ENCODE peak calls at places on chromosomes 7 and 10, in seven cellular contexts. F, T, J, L, Y, I and P are unnamed samples.

GRCh38 chr7:1843271-1843861 is 173.3 kb downstream of the ELFN1 start:
- DNase-seq in F (no peak), T (peak; percentile 6), J (no peak), L (peak; percentile 67), Y (no peak), I (no peak), P (no peak)

GRCh38 chr7:15214981-15215380 is 312.4 kb upstream of the DGKB start:
- DNase-seq in F (no peak), T (no peak), J (no peak), L (no peak), Y (no peak), I (no peak), P (no peak)

GRCh38 chr7:152464312-152465117 is 28.7 kb upstream of the KMT2C start:
- DNase-seq in F (peak; percentile 37), T (peak; percentile 82), J (peak; percentile 67), L (peak; percentile 84), Y (peak; percentile 84), I (peak; percentile 53), P (peak; percentile 34)

GRCh38 chr7:19621740-19622139 is 87.1 kb downstream of the POLR1F start:
- DNase-seq in F (no peak), T (no peak), J (no peak), L (no peak), Y (no peak), I (no peak), P (no peak)

GRCh38 chr10:88120599-88121333 is 257.3 kb downstream of the PTEN start:
- DNase-seq in F (no peak), T (no peak), J (no peak), L (no peak), Y (no peak), I (no peak), P (no peak)

GRCh38 chr7:20283997-20284396 is 46.7 kb upstream of the ITGB8 start:
- DNase-seq in F (no peak), T (no peak), J (no peak), L (no peak), Y (no peak), I (no peak), P (no peak)

GRCh38 chr10:96370575-96371157 is 11.9 kb upstream of the OPALIN start:
- DNase-seq in F (peak; percentile 15), T (peak; percentile 7), J (peak; percentile 44), L (peak; percentile 69), Y (no peak), I (peak; percentile 81), P (no peak)

GRCh38 chr10:3239066-3239919 is 66.7 kb upstream of the PITRM1 start:
- DNase-seq in F (peak; percentile 21), T (peak; percentile 53), J (peak; percentile 79), L (peak; percentile 66), Y (peak; percentile 55), I (peak; percentile 84), P (no peak)

GRCh38 chr7:83365746-83366145 is 203.1 kb upstream of the PCLO start:
- DNase-seq in F (no peak), T (no peak), J (no peak), L (peak; percentile 2), Y (no peak), I (no peak), P (no peak)

GRCh38 chr7:66905689-66906088 is 15.3 kb upstream of the TMEM248 start:
- DNase-seq in F (no peak), T (no peak), J (no peak), L (peak; percentile 17), Y (no peak), I (peak; percentile 40), P (no peak)

GRCh38 chr10:44180321-44181154 is 204.4 kb downstream of the CXCL12 start:
- DNase-seq in F (no peak), T (peak; percentile 97), J (no peak), L (peak; percentile 29), Y (no peak), I (no peak), P (no peak)

GRCh38 chr10:131928248-131929095 is 27.7 kb downstream of the PPP2R2D start:
- DNase-seq in F (peak; percentile 19), T (peak; percentile 51), J (no peak), L (no peak), Y (no peak), I (no peak), P (no peak)

GRCh38 chr10:123611876-123612275 is 54.3 kb upstream of the GPR26 start:
- DNase-seq in F (no peak), T (no peak), J (no peak), L (no peak), Y (no peak), I (no peak), P (no peak)

GRCh38 chr7:137670521-137671064 is 176.2 kb downstream of the DGKI start:
- DNase-seq in F (no peak), T (peak; percentile 75), J (no peak), L (no peak), Y (no peak), I (no peak), P (no peak)

GRCh38 chr7:101094791-101095375 is 9.6 kb downstream of the TRIM56 start:
- DNase-seq in F (no peak), T (peak; percentile 53), J (peak; percentile 58), L (peak; percentile 66), Y (no peak), I (peak; percentile 78), P (no peak)

GRCh38 chr10:119360181-119360921 is 153.0 kb downstream of the GRK5 start:
- DNase-seq in F (no peak), T (no peak), J (no peak), L (peak; percentile 45), Y (no peak), I (no peak), P (no peak)

GRCh38 chr10:132368881-132369635 is 27.9 kb upstream of the PWWP2B start:
- DNase-seq in F (no peak), T (peak; percentile 50), J (no peak), L (no peak), Y (no peak), I (no peak), P (no peak)

GRCh38 chr7:134448359-134449229 is 10.3 kb downstream of the AKR1B1 start:
- DNase-seq in F (no peak), T (peak; percentile 86), J (peak; percentile 84), L (no peak), Y (no peak), I (no peak), P (no peak)

GRCh38 chr10:96632974-96633373 is 46.2 kb upstream of the TM9SF3 start:
- DNase-seq in F (no peak), T (no peak), J (peak; percentile 57), L (no peak), Y (no peak), I (no peak), P (peak; percentile 46)

GRCh38 chr7:24896031-24896433 is 83.9 kb downstream of the OSBPL3 start:
- DNase-seq in F (peak; percentile 80), T (no peak), J (no peak), L (no peak), Y (no peak), I (no peak), P (no peak)

GRCh38 chr10:84234508-84234907 is 6.8 kb downstream of the LRIT1 start:
- DNase-seq in F (no peak), T (no peak), J (no peak), L (no peak), Y (no peak), I (no peak), P (no peak)

GRCh38 chr7:22386865-22387264 is 29.9 kb upstream of the RAPGEF5 start:
- DNase-seq in F (peak; percentile 37), T (no peak), J (no peak), L (no peak), Y (no peak), I (no peak), P (no peak)

DNA sequence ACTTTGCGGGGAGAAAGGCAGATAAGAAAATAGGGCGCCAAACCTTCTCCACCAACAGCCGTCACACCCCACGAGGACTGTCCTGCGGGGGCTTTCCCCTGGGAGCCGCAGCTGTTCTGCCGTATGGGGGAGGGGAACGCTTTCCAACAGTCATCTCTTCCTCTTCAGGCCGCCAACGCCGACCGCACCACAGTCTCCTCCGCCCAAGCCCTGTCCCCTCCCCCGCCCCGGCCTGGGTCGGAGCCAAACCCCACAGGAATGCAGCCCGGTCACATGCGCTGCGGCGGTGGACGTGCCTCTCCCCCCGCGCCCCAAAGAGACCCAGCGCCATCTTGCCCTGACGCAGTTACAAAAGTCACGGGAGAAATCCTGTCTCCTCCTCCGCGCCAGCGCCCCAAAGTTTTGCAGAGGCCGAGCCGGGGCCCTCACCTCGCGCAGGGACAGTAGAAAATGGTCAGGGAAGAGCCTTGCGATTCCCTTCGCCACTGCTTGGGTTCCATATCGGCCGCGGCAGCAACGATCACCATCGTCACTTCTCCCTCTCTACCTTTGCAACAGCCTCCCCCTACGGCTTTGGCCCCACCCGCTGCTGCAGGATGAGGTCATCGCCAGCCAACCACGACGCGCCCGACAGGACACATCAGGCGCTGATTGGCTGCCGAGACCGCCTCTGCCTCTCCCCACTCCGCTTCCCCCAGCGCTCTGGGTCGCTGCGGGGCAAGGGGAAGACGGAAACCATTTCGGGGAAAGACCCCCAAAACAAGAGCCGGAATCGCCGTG is 1.3 kb upstream of the KMT2E start:
- DNase-seq in F (peak; percentile 96), T (peak; percentile 97), J (peak; percentile 99), L (peak; percentile 99), Y (peak; percentile 99), I (peak; percentile 97), P (peak; percentile 93)
- TF ChIP-seq CTCF in F (no peak), T (no peak), J (no peak), L (no peak), Y (no peak), I (no peak), P (no peak)

DNA sequence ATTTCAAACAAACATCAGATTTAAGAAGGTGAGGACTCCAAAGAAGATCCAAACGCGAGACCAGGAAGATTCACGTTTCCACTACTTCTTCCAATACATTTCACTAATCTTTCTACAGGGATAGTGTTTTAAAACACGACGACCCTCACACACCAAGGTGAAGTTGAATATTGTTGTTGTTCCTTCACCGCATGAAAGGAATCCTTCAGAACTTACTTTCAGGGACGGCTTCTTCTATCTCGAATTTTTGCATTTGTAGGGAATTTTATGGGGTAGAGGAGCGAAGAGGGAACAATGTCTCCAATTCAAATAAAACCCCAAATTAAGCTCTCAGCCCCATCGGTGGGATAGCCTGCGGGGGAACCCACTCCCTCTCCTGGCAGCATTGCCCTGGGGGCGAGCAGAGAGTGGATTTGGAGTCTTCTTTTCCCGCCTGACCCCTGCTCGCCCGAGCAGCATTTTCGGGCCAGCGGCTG is 1.5 kb upstream of the GATA3 start:
- DNase-seq in F (no peak), T (no peak), J (no peak), L (no peak), Y (no peak), I (no peak), P (no peak)
- TF ChIP-seq CTCF in F (no peak), T (peak; percentile 57), J (peak; percentile 60), L (peak; percentile 88), Y (no peak), I (no peak), P (no peak)

DNA sequence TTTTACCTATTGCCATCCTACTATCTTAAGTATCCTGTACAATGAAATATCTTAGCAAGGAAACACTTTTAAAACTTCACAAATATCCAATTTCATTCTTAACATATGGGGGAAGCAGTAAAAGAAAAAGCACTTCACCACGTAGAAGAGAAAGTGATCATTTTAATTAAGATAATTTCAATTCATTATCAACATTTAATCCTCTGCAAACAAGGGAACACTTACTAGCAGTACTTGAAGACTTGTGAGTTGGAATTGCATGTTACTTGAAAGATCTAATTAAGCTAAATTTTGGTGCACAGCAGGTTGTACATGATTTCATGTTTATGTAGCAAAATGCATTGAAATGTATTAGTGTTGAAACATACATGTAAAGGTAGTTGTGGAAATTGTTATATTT is 20.8 kb upstream of the CCAR1 start:
- DNase-seq in F (no peak), T (no peak), J (no peak), L (no peak), Y (no peak), I (no peak), P (no peak)
- TF ChIP-seq CTCF in F (no peak), T (no peak), J (no peak), L (no peak), Y (no peak), I (no peak), P (no peak)

GRCh38 chr7:92448185-92448747 is 984 bp downstream of the GATAD1 start:
- DNase-seq in F (peak; percentile 40), T (peak; percentile 65), J (peak; percentile 61), L (peak; percentile 68), Y (peak; percentile 39), I (no peak), P (peak; percentile 63)
- TF ChIP-seq CTCF in F (peak; percentile 46), T (peak; percentile 49), J (peak; percentile 66), L (peak; percentile 62), Y (no peak), I (no peak), P (peak; percentile 46)